ENCODE peak calls at places on chromosomes 16 and 17, in six cellular contexts. T, S, W, Y, C and U are unnamed samples.

GRCh38 chr17:43342601-43342905 is 56.2 kb upstream of the ARL4D start:
- DNase-seq in T (no peak), S (no peak), W (no peak), Y (no peak), C (no peak), U (no peak)

GRCh38 chr16:10938321-10938720 is 3.9 kb downstream of the DEXI start:
- DNase-seq in T (peak), S (no peak), W (no peak), Y (no peak), C (no peak), U (no peak)

GRCh38 chr17:17681744-17682292 is 560 bp downstream of the RAI1 start:
- DNase-seq in T (peak), S (no peak), W (no peak), Y (peak), C (peak), U (peak)

GRCh38 chr17:43998552-43998951 is 5.9 kb upstream of the NAGS start:
- DNase-seq in T (no peak), S (peak), W (peak), Y (no peak), C (no peak), U (no peak)

GRCh38 chr16:1941924-1942809 is 832 bp downstream of the MSRB1 start:
- DNase-seq in T (peak), S (no peak), W (no peak), Y (no peak), C (no peak), U (peak)

GRCh38 chr17:56309897-56310296 is 156.6 kb downstream of the ANKFN1 start:
- DNase-seq in T (no peak), S (no peak), W (peak), Y (no peak), C (no peak), U (no peak)

GRCh38 chr16:23876256-23876896 is 40.6 kb downstream of the PRKCB start:
- DNase-seq in T (no peak), S (no peak), W (no peak), Y (peak), C (no peak), U (no peak)

GRCh38 chr17:58643147-58643546 is 48.7 kb downstream of the TEX14 start:
- DNase-seq in T (no peak), S (peak), W (peak), Y (peak), C (no peak), U (no peak)

GRCh38 chr16:26334218-26335111 is 642.7 kb downstream of the HS3ST4 start:
- DNase-seq in T (no peak), S (no peak), W (no peak), Y (no peak), C (no peak), U (no peak)

GRCh38 chr17:77419547-77420475 is 279.0 kb downstream of the SEC14L1 start:
- DNase-seq in T (no peak), S (no peak), W (peak), Y (no peak), C (peak), U (peak)

GRCh38 chr17:41687828-41688640 is 651 bp upstream of the EIF1 start:
- DNase-seq in T (peak), S (no peak), W (peak), Y (no peak), C (peak), U (peak)

GRCh38 chr17:75501378-75502071 is 13.8 kb downstream of the CASKIN2 start:
- DNase-seq in T (no peak), S (no peak), W (no peak), Y (no peak), C (no peak), U (no peak)

GRCh38 chr17:80892900-80893603 is 98.6 kb upstream of the CHMP6 start:
- DNase-seq in T (peak), S (peak), W (peak), Y (peak), C (peak), U (no peak)

GRCh38 chr17:64599187-64599676 is 62.9 kb downstream of the SMURF2 start:
- DNase-seq in T (peak), S (no peak), W (no peak), Y (no peak), C (no peak), U (peak)

GRCh38 chr16:85448557-85449194 is 164.4 kb upstream of the GSE1 start:
- DNase-seq in T (peak), S (no peak), W (no peak), Y (no peak), C (peak), U (peak)

GRCh38 chr16:51773051-51773450 is 622.0 kb upstream of the SALL1 start:
- DNase-seq in T (no peak), S (no peak), W (no peak), Y (no peak), C (no peak), U (no peak)

GRCh38 chr17:40795019-40795667 is 4.6 kb downstream of the KRT28 start:
- DNase-seq in T (no peak), S (no peak), W (no peak), Y (no peak), C (no peak), U (no peak)